ENCODE peak calls at places on chromosomes 13 and 19, in eight cellular contexts. N is activated T-cell treated with anti-CD3 and anti-CD28 coated beads for 1 hour, U is A549, B is T-cell, A is suprapubic skin, C is HT-29, E is heart right ventricle, I is M059J. H is an unnamed sample.
A peak's percentile ranks its signal among the peaks of the same experiment; 100 is the strongest.

GRCh38 chr19:37654525-37654832 is 786 bp downstream of the ZFP30 start:
- DNase-seq in C (no peak), A (no peak), N (no peak), E (no peak), U (no peak), B (no peak), I (peak; percentile 58), H (no peak)

GRCh38 chr19:10625003-10625761 is at the start of gene SLC44A2:
- DNase-seq in A (peak; percentile 81), B (no peak), E (peak; percentile 84), N (no peak), C (peak; percentile 89), I (peak; percentile 67), U (no peak), H (peak; percentile 94)

GRCh38 chr19:49326165-49326704 is 1.2 kb upstream of the SLC6A16 start:
- DNase-seq in E (no peak), B (no peak), N (no peak), I (no peak), C (no peak), U (no peak), A (no peak), H (no peak)

GRCh38 chr13:46172531-46172991 is 9.4 kb downstream of the LCP1 start:
- DNase-seq in B (peak; percentile 71), N (no peak), C (no peak), E (no peak), A (no peak), I (peak; percentile 70), U (no peak), H (no peak)

GRCh38 chr19:56538761-56539263 is at the start of gene ZFP28:
- DNase-seq in A (peak; percentile 84), I (no peak), B (no peak), U (no peak), N (no peak), E (peak; percentile 85), C (no peak), H (no peak)

GRCh38 chr19:16064209-16064889 is 11.9 kb upstream of the TPM4 start:
- DNase-seq in I (peak; percentile 82), A (peak; percentile 63), E (no peak), N (no peak), U (no peak), B (no peak), C (no peak), H (no peak)

GRCh38 chr19:4575978-4576933 is 16.8 kb upstream of the SEMA6B start:
- DNase-seq in U (peak; percentile 72), B (peak; percentile 70), N (peak; percentile 65), E (peak; percentile 67), A (peak; percentile 78), C (peak; percentile 55), I (peak; percentile 58), H (peak; percentile 63)

GRCh38 chr13:39210961-39211534 is 172.8 kb downstream of the NHLRC3 start:
- DNase-seq in C (no peak), B (no peak), E (no peak), N (no peak), A (no peak), I (no peak), U (no peak), H (no peak)

GRCh38 chr13:97567510-97568243 is 133.7 kb downstream of the RAP2A start:
- DNase-seq in C (peak; percentile 94), E (no peak), A (peak; percentile 70), U (peak; percentile 54), N (no peak), I (peak; percentile 63), B (no peak), H (peak; percentile 80)

GRCh38 chr19:52659013-52659412 is 20.9 kb upstream of the ZNF83 start:
- DNase-seq in E (no peak), I (no peak), C (no peak), B (no peak), A (no peak), N (no peak), U (no peak), H (no peak)

GRCh38 chr19:52095172-52096014 is at the start of gene ZNF841:
- DNase-seq in U (peak; percentile 92), C (peak; percentile 99), B (peak; percentile 83), E (peak; percentile 98), N (peak; percentile 77), I (peak; percentile 92), A (peak; percentile 97), H (peak; percentile 96)